ENCODE peak calls at places on chromosome 1, in nine cellular contexts. One of them, this sample, is unnamed.

GRCh38 chr1:31447210-31447609 is 34.2 kb downstream of the SERINC2 start:
- DNase-seq in colonic mucosa: no peak
- DNase-seq in nephron progenitor cell: peak
- DNase-seq in left ventricle myocardium inferior: no peak
- DNase-seq in bronchial epithelial cell: no peak
- DNase-seq in CD8-positive, alpha-beta T cell: no peak
- DNase-seq in fibroblast of the aortic adventitia: no peak
- DNase-seq in hepatocyte: peak
- DNase-seq in ovary: no peak
- DNase-seq in this sample: no peak

GRCh38 chr1:152543808-152544207 is 22.8 kb downstream of the LCE3E start:
- DNase-seq in CD8-positive, alpha-beta T cell: no peak
- DNase-seq in ovary: no peak
- DNase-seq in nephron progenitor cell: no peak
- DNase-seq in fibroblast of the aortic adventitia: no peak
- DNase-seq in colonic mucosa: no peak
- DNase-seq in left ventricle myocardium inferior: no peak
- DNase-seq in bronchial epithelial cell: peak
- DNase-seq in hepatocyte: no peak
- DNase-seq in this sample: no peak

GRCh38 chr1:24558902-24559791 is 3.3 kb downstream of the NCMAP start:
- DNase-seq in ovary: no peak
- DNase-seq in nephron progenitor cell: peak
- DNase-seq in bronchial epithelial cell: peak
- DNase-seq in colonic mucosa: peak
- DNase-seq in left ventricle myocardium inferior: peak
- DNase-seq in hepatocyte: no peak
- DNase-seq in CD8-positive, alpha-beta T cell: no peak
- DNase-seq in fibroblast of the aortic adventitia: peak
- DNase-seq in this sample: no peak

GRCh38 chr1:197314672-197315071 is 46.6 kb downstream of the CRB1 start:
- DNase-seq in bronchial epithelial cell: no peak
- DNase-seq in ovary: no peak
- DNase-seq in nephron progenitor cell: no peak
- DNase-seq in fibroblast of the aortic adventitia: no peak
- DNase-seq in hepatocyte: no peak
- DNase-seq in colonic mucosa: no peak
- DNase-seq in CD8-positive, alpha-beta T cell: no peak
- DNase-seq in left ventricle myocardium inferior: no peak
- DNase-seq in this sample: no peak

GRCh38 chr1:71093938-71094337 is 13.1 kb upstream of the ZRANB2 start:
- DNase-seq in bronchial epithelial cell: peak
- DNase-seq in left ventricle myocardium inferior: no peak
- DNase-seq in colonic mucosa: no peak
- DNase-seq in hepatocyte: no peak
- DNase-seq in CD8-positive, alpha-beta T cell: no peak
- DNase-seq in nephron progenitor cell: no peak
- DNase-seq in fibroblast of the aortic adventitia: peak
- DNase-seq in ovary: no peak
- DNase-seq in this sample: no peak

GRCh38 chr1:32870615-32871363 is at the start of gene FNDC5:
- DNase-seq in colonic mucosa: no peak
- DNase-seq in CD8-positive, alpha-beta T cell: peak
- DNase-seq in bronchial epithelial cell: no peak
- DNase-seq in fibroblast of the aortic adventitia: no peak
- DNase-seq in nephron progenitor cell: peak
- DNase-seq in hepatocyte: peak
- DNase-seq in ovary: peak
- DNase-seq in left ventricle myocardium inferior: peak
- DNase-seq in this sample: no peak

GRCh38 chr1:222613627-222614026 is 4.3 kb upstream of the MIA3 start:
- DNase-seq in fibroblast of the aortic adventitia: no peak
- DNase-seq in nephron progenitor cell: no peak
- DNase-seq in left ventricle myocardium inferior: no peak
- DNase-seq in hepatocyte: peak
- DNase-seq in ovary: no peak
- DNase-seq in colonic mucosa: no peak
- DNase-seq in CD8-positive, alpha-beta T cell: no peak
- DNase-seq in bronchial epithelial cell: no peak
- DNase-seq in this sample: no peak

GRCh38 chr1:19825298-19825697 is 10.2 kb upstream of the RNF186 start:
- DNase-seq in hepatocyte: peak
- DNase-seq in nephron progenitor cell: no peak
- DNase-seq in left ventricle myocardium inferior: no peak
- DNase-seq in CD8-positive, alpha-beta T cell: no peak
- DNase-seq in ovary: no peak
- DNase-seq in fibroblast of the aortic adventitia: no peak
- DNase-seq in colonic mucosa: no peak
- DNase-seq in bronchial epithelial cell: no peak
- DNase-seq in this sample: no peak

GRCh38 chr1:234326493-234327366 is 46.5 kb upstream of the COA6 start:
- DNase-seq in left ventricle myocardium inferior: peak
- DNase-seq in bronchial epithelial cell: peak
- DNase-seq in nephron progenitor cell: peak
- DNase-seq in colonic mucosa: peak
- DNase-seq in CD8-positive, alpha-beta T cell: peak
- DNase-seq in hepatocyte: peak
- DNase-seq in fibroblast of the aortic adventitia: peak
- DNase-seq in ovary: no peak
- DNase-seq in this sample: no peak

GRCh38 chr1:156801409-156802121 is 15.1 kb downstream of the SH2D2A start:
- DNase-seq in ovary: no peak
- DNase-seq in colonic mucosa: no peak
- DNase-seq in left ventricle myocardium inferior: peak
- DNase-seq in hepatocyte: peak
- DNase-seq in CD8-positive, alpha-beta T cell: no peak
- DNase-seq in bronchial epithelial cell: peak
- DNase-seq in nephron progenitor cell: no peak
- DNase-seq in fibroblast of the aortic adventitia: peak
- DNase-seq in this sample: no peak

GRCh38 chr1:115291731-115292130 is 46.3 kb downstream of the NGF start:
- DNase-seq in colonic mucosa: no peak
- DNase-seq in bronchial epithelial cell: no peak
- DNase-seq in fibroblast of the aortic adventitia: no peak
- DNase-seq in CD8-positive, alpha-beta T cell: no peak
- DNase-seq in left ventricle myocardium inferior: no peak
- DNase-seq in nephron progenitor cell: no peak
- DNase-seq in hepatocyte: no peak
- DNase-seq in ovary: no peak
- DNase-seq in this sample: no peak

GRCh38 chr1:205481629-205482071 is 22.8 kb upstream of the CDK18 start:
- DNase-seq in fibroblast of the aortic adventitia: no peak
- DNase-seq in ovary: no peak
- DNase-seq in CD8-positive, alpha-beta T cell: peak
- DNase-seq in hepatocyte: no peak
- DNase-seq in nephron progenitor cell: no peak
- DNase-seq in colonic mucosa: no peak
- DNase-seq in left ventricle myocardium inferior: no peak
- DNase-seq in bronchial epithelial cell: peak
- DNase-seq in this sample: no peak

GRCh38 chr1:235910357-235911299 is 43.9 kb upstream of the LYST start:
- DNase-seq in nephron progenitor cell: peak
- DNase-seq in colonic mucosa: no peak
- DNase-seq in ovary: no peak
- DNase-seq in CD8-positive, alpha-beta T cell: no peak
- DNase-seq in left ventricle myocardium inferior: no peak
- DNase-seq in hepatocyte: peak
- DNase-seq in fibroblast of the aortic adventitia: peak
- DNase-seq in bronchial epithelial cell: peak
- DNase-seq in this sample: no peak

GRCh38 chr1:161098161-161099068 is at the start of gene KLHDC9:
- DNase-seq in ovary: peak
- DNase-seq in bronchial epithelial cell: peak
- DNase-seq in fibroblast of the aortic adventitia: peak
- DNase-seq in nephron progenitor cell: peak
- DNase-seq in CD8-positive, alpha-beta T cell: peak
- DNase-seq in colonic mucosa: peak
- DNase-seq in left ventricle myocardium inferior: peak
- DNase-seq in hepatocyte: peak
- DNase-seq in this sample: peak
- TF ChIP-seq CTCF in ovary: no peak
- TF ChIP-seq CTCF in bronchial epithelial cell: peak
- TF ChIP-seq CTCF in fibroblast of the aortic adventitia: peak
- TF ChIP-seq CTCF in nephron progenitor cell: peak
- TF ChIP-seq CTCF in CD8-positive, alpha-beta T cell: no peak
- TF ChIP-seq CTCF in colonic mucosa: no peak
- TF ChIP-seq CTCF in left ventricle myocardium inferior: no peak
- TF ChIP-seq CTCF in hepatocyte: no peak
- TF ChIP-seq CTCF in this sample: no peak

GRCh38 chr1:37865348-37866119 is 6.1 kb upstream of the MTF1 start:
- DNase-seq in colonic mucosa: no peak
- DNase-seq in bronchial epithelial cell: peak
- DNase-seq in hepatocyte: no peak
- DNase-seq in nephron progenitor cell: no peak
- DNase-seq in fibroblast of the aortic adventitia: peak
- DNase-seq in CD8-positive, alpha-beta T cell: no peak
- DNase-seq in ovary: no peak
- DNase-seq in left ventricle myocardium inferior: no peak
- DNase-seq in this sample: no peak

GRCh38 chr1:37861151-37861550 is 1.8 kb upstream of the MTF1 start:
- DNase-seq in left ventricle myocardium inferior: no peak
- DNase-seq in fibroblast of the aortic adventitia: no peak
- DNase-seq in nephron progenitor cell: no peak
- DNase-seq in bronchial epithelial cell: peak
- DNase-seq in ovary: no peak
- DNase-seq in colonic mucosa: no peak
- DNase-seq in hepatocyte: no peak
- DNase-seq in CD8-positive, alpha-beta T cell: no peak
- DNase-seq in this sample: no peak

GRCh38 chr1:37859507-37860345 is at the start of gene MTF1:
- DNase-seq in bronchial epithelial cell: peak
- DNase-seq in nephron progenitor cell: peak
- DNase-seq in fibroblast of the aortic adventitia: peak
- DNase-seq in CD8-positive, alpha-beta T cell: peak
- DNase-seq in left ventricle myocardium inferior: peak
- DNase-seq in hepatocyte: peak
- DNase-seq in colonic mucosa: peak
- DNase-seq in ovary: peak
- DNase-seq in this sample: peak

GRCh38 chr1:37860346-37860666 is 914 bp upstream of the MTF1 start:
- DNase-seq in fibroblast of the aortic adventitia: no peak
- DNase-seq in left ventricle myocardium inferior: no peak
- DNase-seq in nephron progenitor cell: no peak
- DNase-seq in colonic mucosa: no peak
- DNase-seq in hepatocyte: no peak
- DNase-seq in bronchial epithelial cell: no peak
- DNase-seq in CD8-positive, alpha-beta T cell: no peak
- DNase-seq in ovary: no peak
- DNase-seq in this sample: no peak

DNA sequence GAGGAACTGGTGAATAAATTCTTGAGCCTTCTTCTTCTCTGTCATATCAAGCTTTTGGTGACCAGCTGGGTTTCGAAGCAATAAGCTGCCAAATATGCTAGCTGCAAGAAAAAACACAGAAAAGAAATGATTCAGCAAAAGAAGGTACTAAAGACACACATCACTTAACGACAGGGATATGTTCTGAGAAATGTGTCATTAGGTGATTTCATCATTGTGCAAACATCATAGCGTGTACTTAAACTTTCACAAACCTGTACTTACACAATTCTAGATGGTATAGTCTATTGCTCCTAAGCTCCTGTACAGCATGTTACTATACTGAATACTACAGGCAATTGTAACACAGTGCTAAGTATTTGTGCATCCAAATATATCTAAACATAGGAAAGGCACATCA is 2.9 kb upstream of the MTF1 start:
- DNase-seq in CD8-positive, alpha-beta T cell: no peak
- DNase-seq in left ventricle myocardium inferior: no peak
- DNase-seq in fibroblast of the aortic adventitia: no peak
- DNase-seq in nephron progenitor cell: no peak
- DNase-seq in hepatocyte: peak
- DNase-seq in ovary: no peak
- DNase-seq in bronchial epithelial cell: peak
- DNase-seq in colonic mucosa: no peak
- DNase-seq in this sample: no peak
- TF ChIP-seq CTCF in CD8-positive, alpha-beta T cell: no peak
- TF ChIP-seq CTCF in left ventricle myocardium inferior: no peak
- TF ChIP-seq CTCF in fibroblast of the aortic adventitia: no peak
- TF ChIP-seq CTCF in nephron progenitor cell: no peak
- TF ChIP-seq CTCF in hepatocyte: no peak
- TF ChIP-seq CTCF in ovary: no peak
- TF ChIP-seq CTCF in bronchial epithelial cell: no peak
- TF ChIP-seq CTCF in colonic mucosa: no peak
- TF ChIP-seq CTCF in this sample: no peak

GRCh38 chr1:2163205-2163604 is 31.4 kb downstream of the FAAP20 start:
- DNase-seq in ovary: no peak
- DNase-seq in left ventricle myocardium inferior: no peak
- DNase-seq in CD8-positive, alpha-beta T cell: no peak
- DNase-seq in fibroblast of the aortic adventitia: no peak
- DNase-seq in bronchial epithelial cell: no peak
- DNase-seq in hepatocyte: no peak
- DNase-seq in colonic mucosa: no peak
- DNase-seq in nephron progenitor cell: no peak
- DNase-seq in this sample: no peak
- TF ChIP-seq CTCF in ovary: no peak
- TF ChIP-seq CTCF in left ventricle myocardium inferior: peak
- TF ChIP-seq CTCF in CD8-positive, alpha-beta T cell: no peak
- TF ChIP-seq CTCF in fibroblast of the aortic adventitia: no peak
- TF ChIP-seq CTCF in bronchial epithelial cell: no peak
- TF ChIP-seq CTCF in hepatocyte: no peak
- TF ChIP-seq CTCF in colonic mucosa: no peak
- TF ChIP-seq CTCF in nephron progenitor cell: no peak
- TF ChIP-seq CTCF in this sample: no peak

DNA sequence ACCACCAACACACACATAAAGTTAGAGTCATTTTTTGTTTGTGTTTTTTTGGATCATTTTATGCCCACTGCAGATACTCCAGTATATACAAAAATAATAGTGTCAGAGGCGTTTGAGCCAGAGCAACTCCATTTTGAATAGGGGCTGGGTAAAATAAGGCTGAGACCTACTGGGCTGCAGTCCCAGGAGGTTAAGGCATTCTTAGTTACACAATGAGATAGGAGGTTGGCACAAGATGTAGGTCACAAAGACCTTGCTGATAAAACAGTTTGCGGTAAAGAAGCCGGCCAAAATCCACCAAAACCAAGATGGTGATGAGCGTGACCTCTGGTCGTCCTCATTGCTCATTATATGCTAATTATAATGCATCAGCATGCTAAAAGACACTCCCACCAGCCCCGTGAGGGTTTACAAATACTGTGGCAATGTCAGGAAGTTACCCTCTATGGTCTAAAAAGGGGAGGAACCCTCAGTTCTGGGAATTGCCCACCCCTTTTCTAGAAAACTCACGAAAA is 40.6 kb downstream of the GJA5 start:
- DNase-seq in fibroblast of the aortic adventitia: no peak
- DNase-seq in nephron progenitor cell: no peak
- DNase-seq in bronchial epithelial cell: no peak
- DNase-seq in colonic mucosa: no peak
- DNase-seq in hepatocyte: no peak
- DNase-seq in CD8-positive, alpha-beta T cell: no peak
- DNase-seq in left ventricle myocardium inferior: no peak
- DNase-seq in ovary: no peak
- DNase-seq in this sample: no peak
- TF ChIP-seq CTCF in fibroblast of the aortic adventitia: no peak
- TF ChIP-seq CTCF in nephron progenitor cell: no peak
- TF ChIP-seq CTCF in bronchial epithelial cell: no peak
- TF ChIP-seq CTCF in colonic mucosa: no peak
- TF ChIP-seq CTCF in hepatocyte: no peak
- TF ChIP-seq CTCF in CD8-positive, alpha-beta T cell: no peak
- TF ChIP-seq CTCF in left ventricle myocardium inferior: no peak
- TF ChIP-seq CTCF in ovary: no peak
- TF ChIP-seq CTCF in this sample: no peak

This sample was measured in type B pancreatic cell.